ENCODE peak calls at places on chromosomes 4 and X, in six cellular contexts. S is CD4-positive, alpha-beta T cell; R is testis; A is activated CD4-positive, alpha-beta T cell treated with anti-CD3 and anti-CD28 coated beads for 1 hour; J is effector memory CD4-positive, alpha-beta T cell; Q is HS-5. H is an unnamed sample.

GRCh38 chrX:22203186-22203585 is 69.5 kb upstream of the CBLL2 start:
- DNase-seq in R (no peak), S (no peak), J (no peak), A (no peak), Q (no peak), H (no peak)

GRCh38 chr4:151644625-151645024 is 116.2 kb downstream of the GATB start:
- DNase-seq in A (no peak), R (peak; percentile 54), Q (no peak), J (no peak), S (no peak), H (no peak)

GRCh38 chr4:13567125-13567524 is 22.8 kb upstream of the NKX3-2 start:
- DNase-seq in A (no peak), Q (no peak), R (no peak), J (no peak), S (no peak), H (no peak)

GRCh38 chr4:8612646-8613045 is 20.1 kb downstream of the CPZ start:
- DNase-seq in Q (no peak), A (no peak), S (no peak), R (no peak), J (no peak), H (no peak)

GRCh38 chr4:168839758-168840385 is 170.2 kb downstream of the CBR4 start:
- DNase-seq in J (no peak), A (no peak), Q (no peak), S (no peak), R (no peak), H (no peak)

GRCh38 chrX:115491766-115492165 is 69.2 kb upstream of the PLS3 start:
- DNase-seq in Q (no peak), A (no peak), J (no peak), R (no peak), S (no peak), H (no peak)

GRCh38 chr4:152462715-152463114 is 73.2 kb downstream of the FBXW7 start:
- DNase-seq in A (no peak), J (no peak), S (no peak), R (no peak), Q (no peak), H (no peak)

GRCh38 chrX:9610774-9611392 is 146.0 kb downstream of the TBL1X start:
- DNase-seq in A (no peak), J (no peak), Q (no peak), S (no peak), R (no peak), H (no peak)

GRCh38 chrX:149540133-149540620 is 635 bp upstream of the EOLA1 start:
- DNase-seq in A (peak; percentile 80), R (peak; percentile 96), Q (no peak), S (peak; percentile 92), J (peak; percentile 90), H (peak; percentile 83)

GRCh38 chr4:38728651-38729141 is 54.1 kb downstream of the TLR10 start:
- DNase-seq in Q (no peak), J (no peak), A (no peak), S (no peak), R (no peak), H (no peak)

GRCh38 chr4:2469192-2469984 is 482 bp downstream of the RNF4 start:
- DNase-seq in J (peak; percentile 66), S (peak; percentile 65), Q (no peak), A (peak; percentile 52), R (peak; percentile 67), H (peak; percentile 75)

GRCh38 chr4:10013722-10014121 is 7.6 kb downstream of the SLC2A9 start:
- DNase-seq in R (peak; percentile 72), S (no peak), A (no peak), J (no peak), Q (no peak), H (no peak)

GRCh38 chrX:140190441-140191108 is 225.3 kb upstream of the CXorf66 start:
- DNase-seq in S (no peak), R (no peak), J (no peak), Q (no peak), A (no peak), H (no peak)

GRCh38 chr4:22029803-22030202 is 81.2 kb upstream of the KCNIP4 start:
- DNase-seq in A (no peak), Q (no peak), R (no peak), J (no peak), S (no peak), H (no peak)

GRCh38 chr4:118898684-118899138 is 10.1 kb downstream of the SYNPO2 start:
- DNase-seq in R (peak; percentile 59), J (no peak), Q (no peak), A (no peak), S (no peak), H (no peak)

GRCh38 chrX:29143756-29144155 is 556.5 kb downstream of the IL1RAPL1 start:
- DNase-seq in S (no peak), R (no peak), A (no peak), J (no peak), Q (no peak), H (no peak)

GRCh38 chr4:177441061-177441802 is 1.0 kb downstream of the AGA start:
- DNase-seq in A (no peak), S (no peak), Q (no peak), R (no peak), J (no peak), H (no peak)

GRCh38 chr4:123106741-123107140 is 184.3 kb upstream of the NUDT6 start:
- DNase-seq in A (no peak), S (no peak), Q (no peak), R (no peak), J (no peak), H (no peak)

H was measured in effector memory CD8-positive, alpha-beta T cell.